ENCODE peak calls at places on chromosomes 12 and 14, in eight cellular contexts. M is GM12891, F is body of pancreas, J is ecto neural progenitor cell, G is RWPE1, N is endothelial cell, E is HuH-7.5, O is tibial artery. U is an unnamed sample.

GRCh38 chr12:67697443-67697842 is 48.9 kb downstream of the DYRK2 start:
- DNase-seq in O (no peak), F (no peak), J (no peak), M (no peak), G (no peak), N (no peak), E (no peak), U (no peak)

GRCh38 chr12:93032748-93033147 is 103.7 kb upstream of the EEA1 start:
- DNase-seq in E (no peak), O (no peak), F (no peak), J (no peak), G (no peak), M (no peak), N (no peak), U (no peak)

GRCh38 chr12:17326649-17327048 is 720.7 kb upstream of the LMO3 start:
- DNase-seq in F (no peak), E (no peak), O (no peak), G (no peak), J (no peak), N (no peak), M (no peak), U (no peak)

GRCh38 chr12:56836800-56837663 is 73.9 kb downstream of the HSD17B6 start:
- DNase-seq in F (peak), E (no peak), M (no peak), N (no peak), J (no peak), O (no peak), G (peak), U (no peak)

GRCh38 chr14:79111963-79112362 is 941.8 kb downstream of the NRXN3 start:
- DNase-seq in J (no peak), E (no peak), F (no peak), O (no peak), M (no peak), N (no peak), G (no peak), U (no peak)

GRCh38 chr14:98028156-98028555 is 1231.0 kb downstream of the VRK1 start:
- DNase-seq in M (no peak), N (no peak), G (no peak), J (no peak), E (no peak), F (no peak), O (no peak), U (no peak)

GRCh38 chr14:78933948-78934524 is 763.9 kb downstream of the NRXN3 start:
- DNase-seq in E (peak), O (no peak), N (peak), M (peak), J (no peak), G (peak), F (no peak), U (peak)

GRCh38 chr12:88562151-88562550 is 18.1 kb downstream of the KITLG start:
- DNase-seq in N (no peak), J (no peak), F (no peak), G (no peak), O (no peak), E (no peak), M (no peak), U (no peak)

GRCh38 chr14:97625512-97625911 is 828.3 kb downstream of the VRK1 start:
- DNase-seq in J (no peak), G (no peak), N (no peak), E (no peak), O (no peak), M (no peak), F (no peak), U (peak)

GRCh38 chr14:22163051-22163450 is 426.0 kb downstream of the DAD1 start:
- DNase-seq in M (no peak), O (no peak), J (no peak), F (no peak), N (no peak), E (no peak), G (no peak), U (no peak)

GRCh38 chr12:41023836-41024235 is 164.3 kb upstream of the PDZRN4 start:
- DNase-seq in O (no peak), F (no peak), M (no peak), G (no peak), E (no peak), J (no peak), N (no peak), U (no peak)

U was measured in NCI-H1694.